ENCODE peak calls at places on chromosomes 7 and 10, in ten cellular contexts. S is astrocyte, E is neuronal stem cell, M is thoracic aorta, K is mesendoderm, L is heart right ventricle, I is ovary, V is coronary artery, X is tibial nerve, T is suprapubic skin. B is an unnamed sample.

GRCh38 chr7:151552352-151553028 is 32.8 kb upstream of the RHEB start:
- DNase-seq in S (no peak), E (no peak), M (no peak), K (peak; percentile 17), L (peak; percentile 30), I (no peak), V (no peak), X (no peak), T (no peak), B (no peak)

GRCh38 chr10:69389827-69390490 is 26.8 kb downstream of the TACR2 start:
- DNase-seq in S (peak; percentile 32), E (no peak), M (no peak), K (peak; percentile 87), L (peak; percentile 35), I (no peak), V (no peak), X (no peak), T (no peak), B (no peak)

GRCh38 chr7:12031638-12032037 is 179.5 kb upstream of the TMEM106B start:
- DNase-seq in S (peak; percentile 53), E (no peak), M (no peak), K (peak; percentile 94), L (no peak), I (no peak), V (no peak), X (no peak), T (no peak), B (no peak)

GRCh38 chr10:16520900-16521299 is 779 bp downstream of the C1QL3 start:
- DNase-seq in S (no peak), E (no peak), M (no peak), K (peak; percentile 59), L (peak; percentile 22), I (peak; percentile 11), V (no peak), X (no peak), T (no peak), B (no peak)

GRCh38 chr10:55449981-55450380 is 649.0 kb upstream of the PCDH15 start:
- DNase-seq in S (no peak), E (no peak), M (no peak), K (no peak), L (no peak), I (no peak), V (no peak), X (no peak), T (no peak), B (no peak)

GRCh38 chr10:96496281-96496925 is 17.3 kb downstream of the TLL2 start:
- DNase-seq in S (no peak), E (no peak), M (no peak), K (peak; percentile 54), L (no peak), I (no peak), V (no peak), X (no peak), T (peak; percentile 68), B (no peak)

GRCh38 chr7:25429731-25430130 is 201.4 kb upstream of the NPVF start:
- DNase-seq in S (no peak), E (no peak), M (no peak), K (no peak), L (no peak), I (no peak), V (no peak), X (no peak), T (no peak), B (no peak)

GRCh38 chr7:57646901-57647246 is 196.9 kb downstream of the ZNF716 start:
- DNase-seq in S (no peak), E (no peak), M (no peak), K (no peak), L (no peak), I (no peak), V (no peak), X (no peak), T (no peak), B (no peak)

GRCh38 chr7:33639552-33640197 is 265.7 kb upstream of the BMPER start:
- DNase-seq in S (peak; percentile 1), E (no peak), M (no peak), K (peak; percentile 91), L (no peak), I (no peak), V (no peak), X (no peak), T (no peak), B (no peak)

GRCh38 chr10:6678211-6678803 is 98.2 kb upstream of the PRKCQ start:
- DNase-seq in S (peak; percentile 12), E (peak; percentile 50), M (no peak), K (peak; percentile 72), L (peak; percentile 27), I (peak; percentile 42), V (no peak), X (no peak), T (no peak), B (no peak)

GRCh38 chr7:42869131-42870020 is 42.5 kb downstream of the C7orf25 start:
- DNase-seq in S (peak; percentile 35), E (no peak), M (no peak), K (no peak), L (no peak), I (no peak), V (no peak), X (no peak), T (no peak), B (no peak)

GRCh38 chr10:77456414-77456813 is 181.2 kb downstream of the KCNMA1 start:
- DNase-seq in S (no peak), E (no peak), M (no peak), K (no peak), L (no peak), I (no peak), V (no peak), X (no peak), T (no peak), B (no peak)

GRCh38 chr10:6399241-6399701 is 180.8 kb downstream of the PRKCQ start:
- DNase-seq in S (peak; percentile 39), E (no peak), M (no peak), K (peak; percentile 56), L (no peak), I (no peak), V (no peak), X (no peak), T (no peak), B (no peak)

DNA sequence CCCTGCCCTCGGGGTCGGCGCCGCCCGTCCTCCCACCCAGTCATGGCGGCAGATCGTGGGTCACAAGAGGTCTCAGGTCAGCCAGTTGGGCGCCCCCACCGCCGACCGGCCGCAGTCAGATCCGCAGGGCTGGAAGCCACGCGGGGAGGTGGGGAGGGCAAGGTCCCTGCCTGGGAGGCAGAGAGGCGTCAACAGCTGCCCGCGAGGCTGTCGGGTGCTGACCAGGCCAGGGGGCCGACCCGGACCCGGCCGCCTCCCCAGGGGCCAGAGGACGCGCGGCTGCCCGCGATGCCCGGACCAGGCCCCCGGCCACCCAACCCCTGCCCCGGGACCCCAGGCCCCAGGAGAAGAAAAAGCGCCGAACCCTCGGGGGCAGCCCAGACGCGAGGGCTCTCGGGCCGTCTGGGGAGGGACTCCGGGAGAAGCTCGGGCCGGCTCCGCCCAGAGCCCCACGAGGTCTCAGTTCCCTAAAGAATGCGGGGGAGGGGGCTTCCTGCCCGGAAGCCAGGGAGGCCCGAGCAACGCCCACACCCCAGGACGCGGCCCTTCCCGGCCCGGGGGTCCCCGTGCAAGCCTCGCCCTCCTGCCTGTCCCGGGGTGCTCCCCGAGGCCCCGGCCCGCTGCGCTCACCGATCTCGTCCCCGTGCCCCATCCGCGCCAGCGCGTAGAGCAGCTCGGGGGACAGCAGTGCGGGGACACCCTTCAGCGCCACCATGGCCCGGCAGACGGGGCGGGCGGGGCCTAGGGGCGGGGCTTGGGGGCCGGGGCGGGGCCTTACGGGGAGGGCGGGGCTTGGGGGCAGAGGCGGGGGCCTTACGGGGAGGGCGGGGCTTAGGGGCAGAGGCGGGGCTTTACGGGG is at the start of gene FUOM:
- DNase-seq in S (peak; percentile 23), E (peak; percentile 74), M (no peak), K (peak; percentile 96), L (peak; percentile 66), I (peak; percentile 73), V (no peak), X (no peak), T (no peak), B (no peak)
- H3K27ac ChIP-seq in S (no peak within 1 kb of the TSS), E (no peak within 1 kb of the TSS), M (no peak within 1 kb of the TSS), K (no peak within 1 kb of the TSS), L (peak within 1 kb of the TSS; percentile 66), I (peak within 1 kb of the TSS; percentile 49), V (peak within 1 kb of the TSS; percentile 82), X (peak within 1 kb of the TSS; percentile 83), T (peak within 1 kb of the TSS; percentile 64), B (peak within 1 kb of the TSS; percentile 39)

DNA sequence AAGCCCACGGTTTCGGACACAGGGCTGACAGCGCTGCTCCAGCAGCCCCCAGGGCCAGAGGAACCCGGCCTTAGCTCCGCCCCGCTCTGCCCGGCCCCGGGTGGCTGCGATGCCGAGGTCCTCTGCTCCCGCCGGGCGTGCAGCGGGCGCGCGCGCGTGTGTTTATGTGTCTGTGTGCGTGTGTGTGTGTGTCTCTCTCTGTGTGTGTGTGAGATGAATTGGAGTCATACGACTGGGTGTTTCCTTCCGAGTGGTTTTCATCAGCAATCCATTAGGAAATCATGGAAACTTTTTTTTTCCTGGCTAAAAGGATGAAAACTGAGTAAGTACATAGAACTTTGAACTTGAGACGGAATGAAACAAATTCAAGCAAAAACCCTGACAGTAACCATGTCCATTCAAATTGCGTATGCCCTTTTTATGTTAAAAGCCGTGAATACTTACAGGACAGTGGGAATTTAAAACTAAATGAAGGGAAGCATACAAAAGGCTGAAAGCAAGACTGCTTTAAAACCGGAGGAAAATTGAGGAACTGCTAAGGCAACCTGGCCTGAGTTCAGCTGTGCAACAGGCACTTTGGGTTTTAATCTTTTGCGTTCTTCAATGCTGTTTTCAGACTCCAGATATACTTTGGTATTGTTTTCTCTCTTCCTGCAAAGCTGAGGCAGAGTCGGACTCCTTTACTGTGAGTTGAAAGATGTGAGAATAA is at the start of gene CPED1:
- DNase-seq in S (peak; percentile 70), E (peak; percentile 37), M (peak; percentile 43), K (peak; percentile 41), L (peak; percentile 84), I (peak; percentile 80), V (peak; percentile 89), X (peak; percentile 73), T (peak; percentile 86), B (peak; percentile 21)
- H3K4me3 ChIP-seq in S (peak within 1 kb of the TSS; percentile 71), E (peak within 1 kb of the TSS; percentile 37), M (peak within 1 kb of the TSS; percentile 77), K (no peak within 1 kb of the TSS), L (peak within 1 kb of the TSS; percentile 40), I (peak within 1 kb of the TSS; percentile 43), V (peak within 1 kb of the TSS; percentile 83), X (peak within 1 kb of the TSS; percentile 59), T (peak within 1 kb of the TSS; percentile 50), B (peak within 1 kb of the TSS; percentile 50)

GRCh38 chr7:90834771-90835170 is 238.7 kb downstream of the CDK14 start:
- DNase-seq in S (peak; percentile 58), E (no peak), M (no peak), K (no peak), L (no peak), I (no peak), V (no peak), X (no peak), T (no peak), B (no peak)
- H3K27ac ChIP-seq in S (no peak overlapping the region), E (no peak overlapping the region), M (no peak overlapping the region), K (no peak overlapping the region), L (no peak overlapping the region), I (no peak overlapping the region), V (no peak overlapping the region), X (no peak overlapping the region), T (no peak overlapping the region), B (no peak overlapping the region)

DNA sequence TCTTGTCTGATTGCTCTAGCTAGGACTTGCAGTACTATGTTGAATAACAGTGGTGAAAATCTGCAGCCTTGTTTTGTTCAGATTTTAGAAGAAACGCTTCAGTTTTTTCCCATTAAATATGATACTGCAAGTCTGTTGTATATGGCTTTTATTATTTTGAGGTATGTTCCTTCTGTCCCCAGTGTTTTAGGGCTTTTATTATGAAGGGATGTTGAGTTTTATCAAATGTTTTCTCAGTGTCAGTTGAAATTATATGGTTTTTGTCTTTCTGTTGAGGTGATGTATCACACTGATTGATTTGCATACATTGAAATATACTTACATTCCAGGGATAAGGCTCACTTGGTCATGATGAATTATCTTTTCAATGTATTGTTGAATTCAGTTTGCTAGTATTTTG is 60.5 kb upstream of the HELLS start:
- DNase-seq in S (no peak), E (no peak), M (no peak), K (no peak), L (no peak), I (no peak), V (no peak), X (no peak), T (no peak), B (no peak)
- H3K4me3 ChIP-seq in S (no peak overlapping the region), E (no peak overlapping the region), M (no peak overlapping the region), K (no peak overlapping the region), L (no peak overlapping the region), I (no peak overlapping the region), V (no peak overlapping the region), X (no peak overlapping the region), T (no peak overlapping the region), B (no peak overlapping the region)